ENCODE peak calls at places on chromosome 11, in five cellular contexts. B is prostate gland, R is GM12891, W is GM23338, P is HepG2. T is an unnamed sample.

GRCh38 chr11:68749501-68750196 is 1.7 kb downstream of the TESMIN start:
- DNase-seq in B (no peak), W (peak), P (no peak), R (no peak), T (no peak)

GRCh38 chr11:3165152-3165705 is at the start of gene OSBPL5:
- DNase-seq in W (peak), B (peak), R (peak), P (no peak), T (peak)

GRCh38 chr11:125903753-125904659 is at the start of gene DDX25:
- DNase-seq in W (peak), P (no peak), R (no peak), B (no peak), T (no peak)

GRCh38 chr11:115612331-115612730 is 108.1 kb upstream of the CADM1 start:
- DNase-seq in W (peak), R (no peak), P (no peak), B (no peak), T (no peak)

GRCh38 chr11:103636232-103636631 is 400.2 kb upstream of the DDI1 start:
- DNase-seq in B (no peak), P (no peak), R (no peak), W (no peak), T (no peak)

GRCh38 chr11:2542406-2542805 is 97.6 kb downstream of the KCNQ1 start:
- DNase-seq in W (no peak), P (no peak), B (no peak), R (no peak), T (peak)

GRCh38 chr11:2767751-2768150 is 68.0 kb upstream of the KCNQ1OT1 start:
- DNase-seq in R (no peak), B (peak), P (no peak), W (no peak), T (no peak)

GRCh38 chr11:128757235-128757711 is 63.4 kb downstream of the FLI1 start:
- DNase-seq in W (peak), P (no peak), B (no peak), R (peak), T (peak)

GRCh38 chr11:72735495-72736027 is 16.6 kb downstream of the ARAP1 start:
- DNase-seq in P (peak), B (no peak), W (peak), R (no peak), T (no peak)

GRCh38 chr11:12376259-12376971 is 956 bp upstream of the PARVA start:
- DNase-seq in P (no peak), R (no peak), W (no peak), B (no peak), T (peak)

GRCh38 chr11:2912038-2912410 is 17.2 kb downstream of the PHLDA2 start:
- DNase-seq in R (no peak), B (no peak), P (no peak), W (no peak), T (no peak)

GRCh38 chr11:61569701-61570100 is 11.2 kb downstream of the SYT7 start:
- DNase-seq in P (no peak), R (no peak), W (no peak), B (no peak), T (no peak)

GRCh38 chr11:27473017-27473406 is 422 bp upstream of the LGR4 start:
- DNase-seq in R (no peak), W (no peak), P (no peak), B (no peak), T (no peak)

GRCh38 chr11:117985953-117986887 is at the start of gene IL10RA:
- DNase-seq in W (peak), B (peak), R (peak), P (peak), T (peak)

GRCh38 chr11:92667446-92668165 is 301.8 kb upstream of the MTNR1B start:
- DNase-seq in W (peak), R (no peak), P (no peak), B (no peak), T (no peak)

GRCh38 chr11:1647901-1648721 is 18.5 kb downstream of the KRTAP5-5 start:
- DNase-seq in P (no peak), R (no peak), B (no peak), W (peak), T (no peak)

GRCh38 chr11:72712168-72712721 is 38.0 kb upstream of the PDE2A start:
- DNase-seq in B (no peak), W (no peak), P (no peak), R (no peak), T (peak)

GRCh38 chr11:134181707-134182106 is 42.1 kb downstream of the NCAPD3 start:
- DNase-seq in W (no peak), R (no peak), B (no peak), P (no peak), T (no peak)

GRCh38 chr11:32472226-32472625 is 36.9 kb upstream of the WT1 start:
- DNase-seq in P (no peak), B (no peak), R (no peak), W (no peak), T (no peak)

GRCh38 chr11:69008774-69009440 is 4.1 kb downstream of the MRGPRF start:
- DNase-seq in W (no peak), P (peak), B (no peak), R (no peak), T (peak)

GRCh38 chr11:111762981-111763643 is 3.1 kb downstream of the PPP2R1B start:
- DNase-seq in B (no peak), P (no peak), W (no peak), R (no peak), T (no peak)

GRCh38 chr11:64018310-64018709 is 17.4 kb upstream of the FLRT1 start:
- DNase-seq in P (no peak), W (no peak), R (no peak), B (no peak), T (no peak)

GRCh38 chr11:96744697-96745096 is 354.9 kb downstream of the JRKL start:
- DNase-seq in B (no peak), P (no peak), R (no peak), W (no peak), T (no peak)

GRCh38 chr11:46277623-46278386 is at the start of gene CREB3L1:
- DNase-seq in W (peak), R (no peak), B (peak), P (no peak), T (peak)

GRCh38 chr11:86523738-86524602 is 148.4 kb downstream of the ME3 start:
- DNase-seq in R (no peak), W (no peak), B (no peak), P (peak), T (no peak)

GRCh38 chr11:36628765-36629199 is 30.7 kb upstream of the RAG2 start:
- DNase-seq in R (no peak), P (no peak), W (no peak), B (no peak), T (no peak)

GRCh38 chr11:118699508-118700220 is 20.2 kb upstream of the TREH start:
- DNase-seq in R (no peak), W (no peak), P (peak), B (no peak), T (no peak)

GRCh38 chr11:72331761-72332160 is 87.8 kb upstream of the PHOX2A start:
- DNase-seq in B (no peak), R (no peak), W (no peak), P (no peak), T (no peak)

GRCh38 chr11:123653405-123653996 is 923 bp downstream of the SCN3B start:
- DNase-seq in R (no peak), P (no peak), W (no peak), B (no peak), T (no peak)

GRCh38 chr11:9613830-9614762 is 40.6 kb downstream of the WEE1 start:
- DNase-seq in R (peak), W (peak), P (peak), B (peak), T (peak)
- TF ChIP-seq POLR2AphosphoS5 in R (no peak), W (no peak), P (no peak), B (peak), T (peak)

GRCh38 chr11:200224-201003 is 6.8 kb downstream of the BET1L start:
- DNase-seq in P (no peak), R (no peak), W (peak), B (no peak), T (peak)
- TF ChIP-seq POLR2AphosphoS5 in P (no peak), R (peak), W (no peak), B (no peak), T (no peak)

DNA sequence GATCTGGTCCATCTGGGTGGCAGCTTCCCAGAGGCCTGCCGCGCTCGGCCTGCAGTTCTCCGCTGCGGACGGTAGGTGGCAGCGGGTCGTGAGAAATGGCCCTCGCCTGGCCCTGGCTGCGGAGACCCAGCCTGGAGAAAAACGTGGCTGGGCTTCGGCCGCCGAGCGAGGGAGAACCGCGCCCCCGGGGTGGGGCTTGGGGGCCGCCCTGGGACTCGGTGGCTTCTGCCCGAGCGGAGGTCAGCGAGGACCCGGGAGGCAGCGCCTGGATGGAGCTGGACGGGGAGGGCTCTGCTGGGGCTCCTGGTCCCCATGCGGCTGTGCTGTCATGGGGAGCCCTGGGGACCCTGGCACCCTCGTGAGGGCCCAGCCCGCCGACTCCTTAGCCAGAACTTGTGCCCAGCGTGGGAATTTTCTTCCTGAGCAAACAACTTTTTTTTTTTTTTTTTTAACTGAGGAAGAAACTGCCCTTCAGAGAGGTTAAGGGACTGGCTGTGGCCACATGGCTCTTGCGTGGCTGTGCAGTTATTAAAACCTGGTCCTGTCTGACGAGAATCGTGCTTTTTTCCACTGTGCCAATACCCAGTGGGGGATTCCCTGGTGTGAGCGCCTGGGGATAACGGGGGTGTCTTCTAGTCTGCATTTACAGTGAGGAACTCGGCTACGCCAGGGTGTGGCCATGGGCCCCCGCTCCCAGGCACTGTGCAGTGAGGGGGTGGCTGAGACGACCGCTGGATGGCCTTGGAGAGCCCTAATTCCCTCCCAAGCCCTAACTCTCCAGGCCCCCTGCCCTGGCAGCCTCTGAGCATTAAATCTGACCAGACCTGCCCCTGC is 535.6 kb downstream of the INSC start:
- DNase-seq in B (peak), P (peak), R (peak), W (peak), T (peak)
- TF ChIP-seq POLR2AphosphoS5 in B (peak), P (no peak), R (no peak), W (no peak), T (peak)

GRCh38 chr11:65111159-65111536 is 524 bp upstream of the TM7SF2 start:
- DNase-seq in W (no peak), R (no peak), B (no peak), P (no peak), T (no peak)
- TF ChIP-seq POLR2AphosphoS5 in W (no peak), R (peak), B (no peak), P (no peak), T (no peak)

GRCh38 chr11:8812438-8812837 is 98.6 kb upstream of the AKIP1 start:
- DNase-seq in R (no peak), W (no peak), B (no peak), P (peak), T (no peak)

GRCh38 chr11:8814923-8815240 is 96.1 kb upstream of the AKIP1 start:
- DNase-seq in P (no peak), B (no peak), R (no peak), W (no peak), T (no peak)

GRCh38 chr11:8811571-8811970 is 99.4 kb upstream of the AKIP1 start:
- DNase-seq in P (no peak), W (no peak), R (no peak), B (no peak), T (no peak)

GRCh38 chr11:8813658-8814057 is 97.3 kb upstream of the AKIP1 start:
- DNase-seq in B (peak), R (peak), P (peak), W (peak), T (peak)

GRCh38 chr11:8814209-8814922 is 96.6 kb upstream of the AKIP1 start:
- DNase-seq in B (no peak), R (no peak), W (no peak), P (no peak), T (peak)
- TF ChIP-seq POLR2AphosphoS5 in B (peak), R (no peak), W (no peak), P (no peak), T (peak)

GRCh38 chr11:6603287-6604080 is at the start of the genes ILK and RRP8:
- DNase-seq in W (peak), B (peak), P (peak), R (peak), T (peak)
- TF ChIP-seq POLR2AphosphoS5 in W (peak), B (peak), P (peak), R (peak), T (peak)

GRCh38 chr11:8684600-8685290 is 2.2 kb downstream of the RPL27A start:
- DNase-seq in P (no peak), R (no peak), W (no peak), B (no peak), T (no peak)
- TF ChIP-seq POLR2AphosphoS5 in P (no peak), R (no peak), W (no peak), B (no peak), T (no peak)

GRCh38 chr11:95149659-95150294 is 60.1 kb downstream of the ENDOD1 start:
- DNase-seq in W (peak), B (peak), P (peak), R (no peak), T (peak)
- TF ChIP-seq POLR2AphosphoS5 in W (no peak), B (peak), P (no peak), R (no peak), T (no peak)

DNA sequence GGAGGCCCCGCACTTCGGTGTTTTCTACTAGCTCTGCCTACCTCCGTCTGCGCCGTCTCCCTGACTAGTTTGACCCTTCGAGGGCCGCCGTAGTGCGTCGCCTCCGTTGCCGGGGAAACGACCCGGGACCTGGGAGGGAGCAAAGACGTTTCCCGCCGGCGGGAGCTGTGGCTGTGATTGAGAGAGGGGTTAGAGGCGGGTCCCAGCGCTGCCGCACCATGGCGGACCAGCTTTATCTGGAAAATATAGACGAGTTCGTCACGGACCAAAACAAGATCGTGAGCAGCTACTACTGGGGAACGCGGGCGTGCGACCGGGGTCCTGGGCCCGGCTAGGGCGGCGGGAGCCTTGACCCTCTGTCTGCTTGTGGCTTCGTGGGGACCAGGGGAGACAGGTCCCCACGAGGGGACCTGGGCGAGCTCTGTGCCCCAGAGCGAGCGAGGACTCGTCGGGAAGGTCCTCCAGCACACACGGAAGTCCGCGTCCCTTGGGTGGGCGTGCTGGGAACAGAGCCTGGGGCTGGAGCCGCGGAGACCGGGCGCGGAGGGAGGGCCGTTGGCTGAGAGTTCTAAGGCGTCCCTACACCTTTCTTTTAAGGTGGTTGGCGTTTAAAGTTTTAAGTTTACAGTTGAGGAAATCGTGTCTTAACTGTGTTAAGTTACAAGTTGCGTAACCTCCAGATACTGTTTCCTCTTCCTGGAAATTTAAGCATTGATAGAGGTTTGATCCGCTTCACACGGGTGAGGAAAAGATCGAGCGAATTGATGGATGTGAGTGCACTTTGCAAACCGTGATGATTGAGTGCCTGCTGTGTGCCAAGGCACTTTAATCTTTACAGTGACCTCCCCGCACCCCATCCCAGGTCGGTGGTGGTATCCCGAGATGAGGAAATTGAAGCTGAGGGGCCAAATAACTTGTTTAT is at the start of gene POLD3:
- DNase-seq in W (peak), R (peak), B (peak), P (peak), T (peak)
- TF ChIP-seq POLR2AphosphoS5 in W (peak), R (peak), B (peak), P (peak), T (peak)

T was measured in transverse colon.